ENCODE peak calls at places on chromosomes 1 and 21, in four cellular contexts. D is NB4, X is sigmoid colon, J is breast epithelium. W is an unnamed sample.

GRCh38 chr21:42161957-42162681 is 56.8 kb upstream of the ABCG1 start:
- DNase-seq in J (no peak), D (peak; percentile 40), X (no peak), W (no peak)

GRCh38 chr1:214584805-214585766 is 17.9 kb upstream of the CENPF start:
- DNase-seq in J (no peak), D (peak; percentile 53), X (no peak), W (no peak)

GRCh38 chr1:179709841-179710329 is 33.2 kb upstream of the FAM163A start:
- DNase-seq in X (no peak), D (no peak), J (no peak), W (no peak)

GRCh38 chr1:109307363-109308021 is 681 bp upstream of the MYBPHL start:
- DNase-seq in X (peak; percentile 21), J (no peak), D (peak; percentile 64), W (no peak)

GRCh38 chr1:180884588-180885300 is 28.0 kb upstream of the KIAA1614 start:
- DNase-seq in X (no peak), D (no peak), J (no peak), W (no peak)

GRCh38 chr1:4796161-4796998 is 142.0 kb downstream of the AJAP1 start:
- DNase-seq in J (no peak), X (no peak), D (no peak), W (no peak)

GRCh38 chr1:150621497-150622113 is 7.8 kb downstream of the ENSA start:
- DNase-seq in J (no peak), X (peak; percentile 82), D (peak; percentile 67), W (peak; percentile 62)

GRCh38 chr1:30744060-30744756 is 13.4 kb downstream of the LAPTM5 start:
- DNase-seq in X (no peak), D (no peak), J (no peak), W (no peak)

GRCh38 chr1:76074321-76075187 is at the start of gene ST6GALNAC3:
- DNase-seq in X (peak; percentile 88), J (peak; percentile 56), D (no peak), W (peak; percentile 54)

GRCh38 chr1:155011437-155011907 is 8.9 kb downstream of the ZBTB7B start:
- DNase-seq in D (no peak), J (no peak), X (no peak), W (no peak)

GRCh38 chr1:41751804-41752513 is 166.8 kb downstream of the HIVEP3 start:
- DNase-seq in X (peak; percentile 63), D (peak; percentile 76), J (no peak), W (no peak)

GRCh38 chr1:202618387-202619022 is 91.7 kb downstream of the SYT2 start:
- DNase-seq in X (no peak), D (peak; percentile 76), J (no peak), W (no peak)

GRCh38 chr21:46109251-46110221 is 11.6 kb downstream of the COL6A2 start:
- DNase-seq in X (peak; percentile 61), J (peak; percentile 38), D (no peak), W (no peak)

GRCh38 chr1:17565551-17565971 is 26.1 kb downstream of the ARHGEF10L start:
- DNase-seq in J (no peak), X (no peak), D (no peak), W (no peak)

GRCh38 chr1:60753508-60753907 is 328.9 kb upstream of the NFIA start:
- DNase-seq in J (no peak), X (no peak), D (no peak), W (no peak)

DNA sequence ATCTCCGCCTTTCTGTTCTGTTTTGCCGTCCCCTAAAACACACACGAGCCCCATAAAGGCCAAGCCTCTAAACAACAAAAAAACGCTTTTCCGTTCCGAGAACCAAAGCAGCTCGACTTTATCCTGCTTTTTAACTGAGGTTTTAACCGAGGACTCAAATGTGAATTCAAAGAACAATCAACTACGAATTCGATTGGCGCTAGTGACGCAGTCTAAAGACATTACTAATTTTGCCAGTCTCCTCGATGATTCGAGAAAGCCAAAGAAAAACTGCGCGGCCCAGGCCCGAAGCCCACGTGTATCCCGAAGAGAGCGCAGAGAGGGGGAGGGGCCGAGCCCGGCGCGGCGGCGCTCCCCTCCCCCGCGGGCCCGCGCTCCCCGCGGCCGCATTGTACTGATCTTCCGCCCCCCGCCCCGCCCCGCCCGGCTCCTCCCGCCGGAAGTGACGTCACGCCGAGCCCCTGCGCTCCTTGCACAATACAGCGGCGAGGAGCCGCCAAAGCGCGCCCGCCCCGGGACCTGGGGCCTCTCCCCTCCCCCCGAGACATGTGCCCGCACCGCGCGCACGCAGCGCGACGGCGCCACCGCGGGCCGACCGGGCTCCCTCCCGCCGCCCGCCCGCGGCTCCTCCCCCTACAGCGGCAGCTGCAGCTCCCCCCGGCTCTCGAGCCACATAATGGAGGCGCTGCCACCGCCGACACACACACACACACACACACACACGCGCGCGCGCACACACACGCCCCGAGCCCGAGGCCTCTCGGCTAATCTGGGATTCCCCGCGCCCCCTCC is 1.4 kb downstream of the HNRNPU start:
- DNase-seq in D (peak; percentile 96), J (peak; percentile 98), X (peak; percentile 99), W (peak; percentile 98)
- TF ChIP-seq POLR2A in D (peak; percentile 31), J (no peak), X (no peak), W (peak; percentile 73)

GRCh38 chr1:6582370-6582769 is 2.6 kb downstream of the ZBTB48 start:
- DNase-seq in D (no peak), X (no peak), J (no peak), W (no peak)
- H3K4me3 ChIP-seq in D (peak overlapping the region; percentile 83), X (no peak overlapping the region), J (no peak overlapping the region), W (no peak overlapping the region)

GRCh38 chr1:90104941-90105593 is 110.2 kb downstream of the ZNF326 start:
- DNase-seq in J (no peak), D (no peak), X (no peak), W (no peak)
- TF ChIP-seq POLR2A in J (no peak), D (no peak), X (no peak), W (no peak)

GRCh38 chr1:234538062-234538731 is 59.2 kb upstream of the TARBP1 start:
- DNase-seq in J (no peak), X (peak; percentile 65), D (no peak), W (no peak)

GRCh38 chr1:234538930-234539649 is 60.1 kb upstream of the TARBP1 start:
- DNase-seq in D (no peak), X (peak; percentile 80), J (no peak), W (no peak)

GRCh38 chr1:234535763-234536515 is 57.0 kb upstream of the TARBP1 start:
- DNase-seq in X (peak; percentile 93), J (peak; percentile 76), D (no peak), W (peak; percentile 63)

GRCh38 chr1:234536756-234537155 is 57.8 kb upstream of the TARBP1 start:
- DNase-seq in J (no peak), X (peak; percentile 61), D (no peak), W (no peak)

DNA sequence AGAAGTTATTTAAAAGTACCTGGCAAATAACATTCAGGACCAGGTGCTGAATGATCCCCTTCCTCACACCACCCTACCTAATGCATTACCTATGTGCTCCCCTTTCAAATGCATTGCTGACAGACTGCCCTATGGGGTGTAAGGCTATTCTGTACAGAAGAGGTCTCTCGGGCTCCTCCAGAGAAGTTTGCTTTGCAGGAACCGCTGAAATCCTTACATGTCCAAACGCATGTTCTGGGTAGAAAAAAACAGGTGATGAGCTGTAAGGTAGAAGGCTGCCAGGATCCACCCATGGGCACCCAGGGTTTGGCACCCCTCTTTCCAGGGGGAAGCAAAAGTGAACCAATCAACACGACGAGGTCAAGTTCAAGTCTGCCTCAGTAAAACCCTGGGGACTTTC is 58.3 kb upstream of the TARBP1 start:
- DNase-seq in X (peak; percentile 57), D (no peak), J (no peak), W (no peak)
- H3K4me3 ChIP-seq in X (no peak overlapping the region), D (no peak overlapping the region), J (no peak overlapping the region), W (no peak overlapping the region)

GRCh38 chr1:145979746-145980435 is 15.4 kb downstream of the POLR3GL start:
- DNase-seq in J (no peak), D (peak; percentile 83), X (peak; percentile 75), W (no peak)

GRCh38 chr1:145977486-145978476 is 13.3 kb downstream of the POLR3GL start:
- DNase-seq in X (peak; percentile 94), J (peak; percentile 66), D (peak; percentile 89), W (peak; percentile 74)

GRCh38 chr1:145978477-145978859 is 14.0 kb downstream of the POLR3GL start:
- DNase-seq in D (no peak), X (no peak), J (no peak), W (no peak)

GRCh38 chr1:145977016-145977415 is 12.5 kb downstream of the POLR3GL start:
- DNase-seq in J (peak; percentile 31), X (no peak), D (no peak), W (no peak)

GRCh38 chr1:145978860-145979745 is 14.6 kb downstream of the POLR3GL start:
- DNase-seq in D (peak; percentile 99), X (peak; percentile 98), J (peak; percentile 76), W (peak; percentile 89)
- TF ChIP-seq POLR2A in D (no peak), X (peak; percentile 57), J (peak; percentile 35), W (peak; percentile 70)

GRCh38 chr1:6029351-6029750 is 16.3 kb upstream of the KCNAB2 start:
- DNase-seq in J (no peak), X (no peak), D (no peak), W (no peak)

GRCh38 chr1:6028042-6028895 is 17.4 kb upstream of the KCNAB2 start:
- DNase-seq in X (no peak), D (peak; percentile 95), J (no peak), W (peak; percentile 38)

GRCh38 chr1:6025269-6026094 is 20.2 kb upstream of the KCNAB2 start:
- DNase-seq in X (no peak), J (no peak), D (peak; percentile 55), W (no peak)

GRCh38 chr1:6026095-6026809 is 19.4 kb upstream of the KCNAB2 start:
- DNase-seq in D (peak; percentile 97), X (peak; percentile 83), J (no peak), W (peak; percentile 59)

GRCh38 chr1:6027591-6027990 is 18.1 kb upstream of the KCNAB2 start:
- DNase-seq in D (no peak), X (no peak), J (no peak), W (no peak)
- H3K4me3 ChIP-seq in D (peak overlapping the region; percentile 99), X (no peak overlapping the region), J (peak overlapping the region; percentile 31), W (no peak overlapping the region)

GRCh38 chr1:44031051-44031899 is at the start of gene SLC6A9:
- DNase-seq in D (no peak), J (peak; percentile 68), X (peak; percentile 91), W (no peak)
- TF ChIP-seq POLR2A in D (no peak), J (no peak), X (no peak), W (no peak)

GRCh38 chr1:234494049-234494448 is 15.1 kb upstream of the TARBP1 start:
- DNase-seq in X (no peak), J (no peak), D (no peak), W (no peak)
- H3K4me3 ChIP-seq in X (no peak overlapping the region), J (no peak overlapping the region), D (no peak overlapping the region), W (no peak overlapping the region)

W was measured in tibial nerve.